ENCODE peak calls at places on chromosomes 2 and 18, in ten cellular contexts. One of them, this sample, is unnamed.

GRCh38 chr2:175167076-175167791 is 769 bp downstream of the ATF2 start:
- DNase-seq in brain microvascular endothelial cell: no peak
- DNase-seq in right atrium auricular region: no peak
- DNase-seq in fibroblast of pulmonary artery: peak
- DNase-seq in IMR-90: no peak
- DNase-seq in mucosa of descending colon: peak
- DNase-seq in coronary artery: peak
- DNase-seq in spleen: no peak
- DNase-seq in fibroblast of mammary gland: peak
- DNase-seq in PC-3: no peak
- DNase-seq in this sample: peak

GRCh38 chr2:60054571-60055340 is 498.7 kb downstream of the BCL11A start:
- DNase-seq in brain microvascular endothelial cell: no peak
- DNase-seq in right atrium auricular region: no peak
- DNase-seq in fibroblast of pulmonary artery: no peak
- DNase-seq in IMR-90: no peak
- DNase-seq in mucosa of descending colon: no peak
- DNase-seq in coronary artery: no peak
- DNase-seq in spleen: no peak
- DNase-seq in fibroblast of mammary gland: no peak
- DNase-seq in PC-3: no peak
- DNase-seq in this sample: no peak

GRCh38 chr2:199982444-199982843 is 27.1 kb downstream of the MAIP1 start:
- DNase-seq in brain microvascular endothelial cell: no peak
- DNase-seq in right atrium auricular region: no peak
- DNase-seq in fibroblast of pulmonary artery: no peak
- DNase-seq in IMR-90: no peak
- DNase-seq in mucosa of descending colon: no peak
- DNase-seq in coronary artery: no peak
- DNase-seq in spleen: no peak
- DNase-seq in fibroblast of mammary gland: no peak
- DNase-seq in PC-3: no peak
- DNase-seq in this sample: no peak

GRCh38 chr2:17429130-17429529 is 89.1 kb downstream of the RAD51AP2 start:
- DNase-seq in brain microvascular endothelial cell: peak
- DNase-seq in right atrium auricular region: no peak
- DNase-seq in fibroblast of pulmonary artery: peak
- DNase-seq in IMR-90: peak
- DNase-seq in mucosa of descending colon: no peak
- DNase-seq in coronary artery: no peak
- DNase-seq in spleen: no peak
- DNase-seq in fibroblast of mammary gland: peak
- DNase-seq in PC-3: no peak
- DNase-seq in this sample: no peak

GRCh38 chr2:207163053-207163814 is 2.5 kb downstream of the KLF7 start:
- DNase-seq in brain microvascular endothelial cell: peak
- DNase-seq in right atrium auricular region: no peak
- DNase-seq in fibroblast of pulmonary artery: peak
- DNase-seq in IMR-90: peak
- DNase-seq in mucosa of descending colon: no peak
- DNase-seq in coronary artery: no peak
- DNase-seq in spleen: no peak
- DNase-seq in fibroblast of mammary gland: peak
- DNase-seq in PC-3: peak
- DNase-seq in this sample: no peak

GRCh38 chr2:81974216-81974615 is 1669.7 kb upstream of the LRRTM1 start:
- DNase-seq in brain microvascular endothelial cell: no peak
- DNase-seq in right atrium auricular region: no peak
- DNase-seq in fibroblast of pulmonary artery: no peak
- DNase-seq in IMR-90: no peak
- DNase-seq in mucosa of descending colon: no peak
- DNase-seq in coronary artery: no peak
- DNase-seq in spleen: no peak
- DNase-seq in fibroblast of mammary gland: no peak
- DNase-seq in PC-3: no peak
- DNase-seq in this sample: no peak

GRCh38 chr2:217798191-217798590 is 204.6 kb downstream of the TNS1 start:
- DNase-seq in brain microvascular endothelial cell: no peak
- DNase-seq in right atrium auricular region: peak
- DNase-seq in fibroblast of pulmonary artery: no peak
- DNase-seq in IMR-90: no peak
- DNase-seq in mucosa of descending colon: no peak
- DNase-seq in coronary artery: peak
- DNase-seq in spleen: no peak
- DNase-seq in fibroblast of mammary gland: no peak
- DNase-seq in PC-3: no peak
- DNase-seq in this sample: no peak

GRCh38 chr2:199464614-199465352 is 7.0 kb upstream of the SATB2 start:
- DNase-seq in brain microvascular endothelial cell: no peak
- DNase-seq in right atrium auricular region: no peak
- DNase-seq in fibroblast of pulmonary artery: no peak
- DNase-seq in IMR-90: no peak
- DNase-seq in mucosa of descending colon: peak
- DNase-seq in coronary artery: no peak
- DNase-seq in spleen: no peak
- DNase-seq in fibroblast of mammary gland: no peak
- DNase-seq in PC-3: no peak
- DNase-seq in this sample: peak

GRCh38 chr2:121468936-121469335 is 61.7 kb upstream of the RNU4ATAC start:
- DNase-seq in brain microvascular endothelial cell: no peak
- DNase-seq in right atrium auricular region: no peak
- DNase-seq in fibroblast of pulmonary artery: no peak
- DNase-seq in IMR-90: no peak
- DNase-seq in mucosa of descending colon: no peak
- DNase-seq in coronary artery: no peak
- DNase-seq in spleen: no peak
- DNase-seq in fibroblast of mammary gland: no peak
- DNase-seq in PC-3: no peak
- DNase-seq in this sample: no peak

GRCh38 chr2:19990416-19990728 is 467 bp upstream of the WDR35 start:
- DNase-seq in brain microvascular endothelial cell: no peak
- DNase-seq in right atrium auricular region: no peak
- DNase-seq in fibroblast of pulmonary artery: no peak
- DNase-seq in IMR-90: no peak
- DNase-seq in mucosa of descending colon: no peak
- DNase-seq in coronary artery: no peak
- DNase-seq in spleen: no peak
- DNase-seq in fibroblast of mammary gland: no peak
- DNase-seq in PC-3: no peak
- DNase-seq in this sample: no peak

GRCh38 chr2:19989342-19989680 is 594 bp downstream of the WDR35 start:
- DNase-seq in brain microvascular endothelial cell: no peak
- DNase-seq in right atrium auricular region: no peak
- DNase-seq in fibroblast of pulmonary artery: no peak
- DNase-seq in IMR-90: no peak
- DNase-seq in mucosa of descending colon: no peak
- DNase-seq in coronary artery: no peak
- DNase-seq in spleen: no peak
- DNase-seq in fibroblast of mammary gland: no peak
- DNase-seq in PC-3: no peak
- DNase-seq in this sample: no peak

GRCh38 chr2:19989681-19990415 is at the start of gene WDR35:
- DNase-seq in brain microvascular endothelial cell: peak
- DNase-seq in right atrium auricular region: peak
- DNase-seq in fibroblast of pulmonary artery: peak
- DNase-seq in IMR-90: peak
- DNase-seq in mucosa of descending colon: peak
- DNase-seq in coronary artery: peak
- DNase-seq in spleen: peak
- DNase-seq in fibroblast of mammary gland: peak
- DNase-seq in PC-3: peak
- DNase-seq in this sample: peak

GRCh38 chr2:19987936-19988335 is 2.0 kb downstream of the WDR35 start:
- DNase-seq in brain microvascular endothelial cell: no peak
- DNase-seq in right atrium auricular region: no peak
- DNase-seq in fibroblast of pulmonary artery: no peak
- DNase-seq in IMR-90: no peak
- DNase-seq in mucosa of descending colon: no peak
- DNase-seq in coronary artery: no peak
- DNase-seq in spleen: no peak
- DNase-seq in fibroblast of mammary gland: no peak
- DNase-seq in PC-3: no peak
- DNase-seq in this sample: no peak

DNA sequence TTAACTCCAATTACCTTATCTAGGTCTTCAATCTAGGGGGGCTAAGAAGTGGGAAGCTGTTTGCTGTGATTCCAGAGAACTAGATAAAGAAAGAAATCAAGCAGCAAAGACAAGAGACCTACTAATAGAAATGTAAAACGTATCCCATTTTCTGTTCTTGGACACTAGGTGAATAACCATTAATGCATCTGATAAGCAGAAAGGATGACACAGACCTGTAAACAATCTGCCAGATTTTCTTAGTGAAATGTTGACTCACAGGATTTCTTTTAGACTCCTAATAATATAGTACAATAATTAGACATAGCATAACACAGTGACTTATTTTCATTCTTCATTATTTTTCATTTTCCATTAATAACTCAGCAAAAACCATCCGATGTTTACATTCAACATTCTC is 1.3 kb downstream of the WDR35 start:
- DNase-seq in brain microvascular endothelial cell: no peak
- DNase-seq in right atrium auricular region: no peak
- DNase-seq in fibroblast of pulmonary artery: no peak
- DNase-seq in IMR-90: peak
- DNase-seq in mucosa of descending colon: no peak
- DNase-seq in coronary artery: no peak
- DNase-seq in spleen: no peak
- DNase-seq in fibroblast of mammary gland: peak
- DNase-seq in PC-3: peak
- DNase-seq in this sample: no peak
- H3K4me3 ChIP-seq in brain microvascular endothelial cell: peak
- H3K4me3 ChIP-seq in right atrium auricular region: no peak
- H3K4me3 ChIP-seq in fibroblast of pulmonary artery: peak
- H3K4me3 ChIP-seq in IMR-90: no peak
- H3K4me3 ChIP-seq in mucosa of descending colon: no peak
- H3K4me3 ChIP-seq in coronary artery: peak
- H3K4me3 ChIP-seq in spleen: no peak
- H3K4me3 ChIP-seq in fibroblast of mammary gland: peak
- H3K4me3 ChIP-seq in PC-3: peak
- H3K4me3 ChIP-seq in this sample: peak

GRCh38 chr2:241965931-241966412 is 96.4 kb downstream of the RTP5 start:
- DNase-seq in brain microvascular endothelial cell: peak
- DNase-seq in right atrium auricular region: peak
- DNase-seq in fibroblast of pulmonary artery: peak
- DNase-seq in IMR-90: peak
- DNase-seq in mucosa of descending colon: no peak
- DNase-seq in coronary artery: no peak
- DNase-seq in spleen: peak
- DNase-seq in fibroblast of mammary gland: peak
- DNase-seq in PC-3: peak
- DNase-seq in this sample: no peak
- H3K4me3 ChIP-seq in brain microvascular endothelial cell: no peak
- H3K4me3 ChIP-seq in right atrium auricular region: peak
- H3K4me3 ChIP-seq in fibroblast of pulmonary artery: peak
- H3K4me3 ChIP-seq in IMR-90: peak
- H3K4me3 ChIP-seq in mucosa of descending colon: no peak
- H3K4me3 ChIP-seq in coronary artery: peak
- H3K4me3 ChIP-seq in spleen: no peak
- H3K4me3 ChIP-seq in fibroblast of mammary gland: peak
- H3K4me3 ChIP-seq in PC-3: no peak
- H3K4me3 ChIP-seq in this sample: peak

GRCh38 chr2:30252723-30253688 is 21.7 kb downstream of the LBH start:
- DNase-seq in brain microvascular endothelial cell: peak
- DNase-seq in right atrium auricular region: peak
- DNase-seq in fibroblast of pulmonary artery: peak
- DNase-seq in IMR-90: peak
- DNase-seq in mucosa of descending colon: no peak
- DNase-seq in coronary artery: peak
- DNase-seq in spleen: no peak
- DNase-seq in fibroblast of mammary gland: peak
- DNase-seq in PC-3: peak
- DNase-seq in this sample: no peak
- H3K4me3 ChIP-seq in brain microvascular endothelial cell: no peak
- H3K4me3 ChIP-seq in right atrium auricular region: no peak
- H3K4me3 ChIP-seq in fibroblast of pulmonary artery: no peak
- H3K4me3 ChIP-seq in IMR-90: no peak
- H3K4me3 ChIP-seq in mucosa of descending colon: no peak
- H3K4me3 ChIP-seq in coronary artery: peak
- H3K4me3 ChIP-seq in spleen: no peak
- H3K4me3 ChIP-seq in fibroblast of mammary gland: no peak
- H3K4me3 ChIP-seq in PC-3: no peak
- H3K4me3 ChIP-seq in this sample: no peak

GRCh38 chr2:228039752-228040534 is 141.5 kb downstream of the SPHKAP start:
- DNase-seq in brain microvascular endothelial cell: no peak
- DNase-seq in right atrium auricular region: no peak
- DNase-seq in fibroblast of pulmonary artery: peak
- DNase-seq in IMR-90: no peak
- DNase-seq in mucosa of descending colon: no peak
- DNase-seq in coronary artery: no peak
- DNase-seq in spleen: no peak
- DNase-seq in fibroblast of mammary gland: peak
- DNase-seq in PC-3: peak
- DNase-seq in this sample: peak
- H3K4me3 ChIP-seq in brain microvascular endothelial cell: no peak
- H3K4me3 ChIP-seq in right atrium auricular region: no peak
- H3K4me3 ChIP-seq in fibroblast of pulmonary artery: no peak
- H3K4me3 ChIP-seq in IMR-90: no peak
- H3K4me3 ChIP-seq in mucosa of descending colon: no peak
- H3K4me3 ChIP-seq in coronary artery: no peak
- H3K4me3 ChIP-seq in spleen: no peak
- H3K4me3 ChIP-seq in fibroblast of mammary gland: no peak
- H3K4me3 ChIP-seq in PC-3: no peak
- H3K4me3 ChIP-seq in this sample: no peak

DNA sequence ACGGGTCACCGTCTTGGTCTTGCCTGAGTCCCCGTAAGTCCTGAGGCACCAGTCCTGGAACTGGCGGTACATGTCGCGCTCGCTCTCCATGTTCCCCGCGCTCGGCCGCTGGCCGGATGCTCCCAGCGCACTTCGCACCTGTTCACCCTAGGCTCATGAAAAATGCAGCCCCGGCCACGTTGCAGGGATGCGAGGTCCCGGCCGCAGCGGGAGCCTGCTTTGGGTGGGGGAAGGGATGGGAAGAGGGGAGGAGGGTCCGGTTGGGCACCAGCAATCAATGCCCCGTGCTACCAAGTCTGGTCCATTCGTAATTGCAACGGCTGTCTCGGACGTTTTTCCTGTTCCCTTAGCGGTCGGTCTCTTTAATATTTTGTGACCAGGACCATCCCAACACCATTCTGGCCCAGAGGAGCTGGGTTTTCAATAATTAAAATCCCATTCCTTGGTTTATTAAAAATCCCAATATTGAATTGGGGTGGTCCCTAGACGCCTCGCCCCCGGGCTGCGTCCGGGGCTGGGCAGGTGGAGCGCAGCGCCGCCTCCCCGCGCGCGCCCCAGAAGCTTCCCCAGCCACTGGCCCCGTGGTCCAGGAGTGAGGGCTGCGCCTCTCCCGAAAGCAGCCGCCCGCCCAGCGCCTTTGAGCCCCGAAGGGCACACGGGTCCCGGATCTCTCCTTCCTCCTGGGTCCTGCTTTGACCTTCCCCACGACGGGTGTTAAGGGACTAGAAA is 1.4 kb downstream of the NOL4 start:
- DNase-seq in brain microvascular endothelial cell: no peak
- DNase-seq in right atrium auricular region: no peak
- DNase-seq in fibroblast of pulmonary artery: no peak
- DNase-seq in IMR-90: no peak
- DNase-seq in mucosa of descending colon: peak
- DNase-seq in coronary artery: no peak
- DNase-seq in spleen: peak
- DNase-seq in fibroblast of mammary gland: no peak
- DNase-seq in PC-3: no peak
- DNase-seq in this sample: peak
- H3K4me3 ChIP-seq in brain microvascular endothelial cell: peak
- H3K4me3 ChIP-seq in right atrium auricular region: peak
- H3K4me3 ChIP-seq in fibroblast of pulmonary artery: no peak
- H3K4me3 ChIP-seq in IMR-90: no peak
- H3K4me3 ChIP-seq in mucosa of descending colon: no peak
- H3K4me3 ChIP-seq in coronary artery: peak
- H3K4me3 ChIP-seq in spleen: peak
- H3K4me3 ChIP-seq in fibroblast of mammary gland: no peak
- H3K4me3 ChIP-seq in PC-3: peak
- H3K4me3 ChIP-seq in this sample: peak

GRCh38 chr2:188787661-188788044 is 186.5 kb upstream of the COL3A1 start:
- DNase-seq in brain microvascular endothelial cell: peak
- DNase-seq in right atrium auricular region: no peak
- DNase-seq in fibroblast of pulmonary artery: peak
- DNase-seq in IMR-90: no peak
- DNase-seq in mucosa of descending colon: no peak
- DNase-seq in coronary artery: no peak
- DNase-seq in spleen: no peak
- DNase-seq in fibroblast of mammary gland: peak
- DNase-seq in PC-3: no peak
- DNase-seq in this sample: no peak
- H3K4me3 ChIP-seq in brain microvascular endothelial cell: no peak
- H3K4me3 ChIP-seq in right atrium auricular region: no peak
- H3K4me3 ChIP-seq in fibroblast of pulmonary artery: peak
- H3K4me3 ChIP-seq in IMR-90: no peak
- H3K4me3 ChIP-seq in mucosa of descending colon: no peak
- H3K4me3 ChIP-seq in coronary artery: peak
- H3K4me3 ChIP-seq in spleen: no peak
- H3K4me3 ChIP-seq in fibroblast of mammary gland: peak
- H3K4me3 ChIP-seq in PC-3: no peak
- H3K4me3 ChIP-seq in this sample: no peak